ENCODE peak calls at places on chromosomes 2 and 18, in ten cellular contexts. One of them, this sample, is unnamed.
A peak's percentile ranks its signal among the peaks of the same experiment; 100 is the strongest.

GRCh38 chr2:148132400-148132799 is 111.5 kb downstream of the MBD5 start:
- DNase-seq in breast epithelium: no peak
- DNase-seq in CD8-positive, alpha-beta T cell: no peak
- DNase-seq in astrocyte of the cerebellum: peak; percentile 9
- DNase-seq in cardiac fibroblast: peak; percentile 47
- DNase-seq in BE2C: no peak
- DNase-seq in pancreas: no peak
- DNase-seq in WTC11: no peak
- DNase-seq in fibroblast of the aortic adventitia: peak; percentile 78
- DNase-seq in fibroblast of lung: peak; percentile 72
- DNase-seq in this sample: no peak

GRCh38 chr2:114922076-114922475 is 479.6 kb downstream of the DPP10 start:
- DNase-seq in BE2C: no peak
- DNase-seq in WTC11: no peak
- DNase-seq in astrocyte of the cerebellum: no peak
- DNase-seq in fibroblast of lung: no peak
- DNase-seq in pancreas: no peak
- DNase-seq in fibroblast of the aortic adventitia: no peak
- DNase-seq in cardiac fibroblast: no peak
- DNase-seq in CD8-positive, alpha-beta T cell: no peak
- DNase-seq in breast epithelium: no peak
- DNase-seq in this sample: no peak

GRCh38 chr2:187590175-187590574 is 35.9 kb upstream of the TFPI start:
- DNase-seq in fibroblast of the aortic adventitia: no peak
- DNase-seq in cardiac fibroblast: no peak
- DNase-seq in astrocyte of the cerebellum: no peak
- DNase-seq in BE2C: no peak
- DNase-seq in fibroblast of lung: no peak
- DNase-seq in breast epithelium: no peak
- DNase-seq in WTC11: no peak
- DNase-seq in pancreas: no peak
- DNase-seq in CD8-positive, alpha-beta T cell: no peak
- DNase-seq in this sample: no peak

GRCh38 chr2:17869128-17869527 is 9.3 kb upstream of the KCNS3 start:
- DNase-seq in BE2C: no peak
- DNase-seq in fibroblast of the aortic adventitia: no peak
- DNase-seq in pancreas: no peak
- DNase-seq in fibroblast of lung: peak; percentile 20
- DNase-seq in WTC11: no peak
- DNase-seq in cardiac fibroblast: no peak
- DNase-seq in CD8-positive, alpha-beta T cell: no peak
- DNase-seq in astrocyte of the cerebellum: no peak
- DNase-seq in breast epithelium: no peak
- DNase-seq in this sample: no peak

GRCh38 chr2:14401838-14402237 is 230.7 kb upstream of the LRATD1 start:
- DNase-seq in CD8-positive, alpha-beta T cell: no peak
- DNase-seq in astrocyte of the cerebellum: no peak
- DNase-seq in WTC11: peak; percentile 50
- DNase-seq in fibroblast of the aortic adventitia: no peak
- DNase-seq in pancreas: no peak
- DNase-seq in cardiac fibroblast: no peak
- DNase-seq in breast epithelium: no peak
- DNase-seq in fibroblast of lung: no peak
- DNase-seq in BE2C: no peak
- DNase-seq in this sample: no peak

GRCh38 chr2:231720971-231721640 is 12.8 kb downstream of the PTMA start:
- DNase-seq in pancreas: no peak
- DNase-seq in breast epithelium: no peak
- DNase-seq in CD8-positive, alpha-beta T cell: no peak
- DNase-seq in BE2C: no peak
- DNase-seq in astrocyte of the cerebellum: no peak
- DNase-seq in WTC11: no peak
- DNase-seq in fibroblast of the aortic adventitia: no peak
- DNase-seq in cardiac fibroblast: no peak
- DNase-seq in fibroblast of lung: no peak
- DNase-seq in this sample: no peak

GRCh38 chr2:26292646-26293045 is 47.9 kb downstream of the HADHB start:
- DNase-seq in pancreas: no peak
- DNase-seq in WTC11: no peak
- DNase-seq in CD8-positive, alpha-beta T cell: no peak
- DNase-seq in fibroblast of lung: peak; percentile 28
- DNase-seq in cardiac fibroblast: peak; percentile 37
- DNase-seq in BE2C: no peak
- DNase-seq in fibroblast of the aortic adventitia: peak; percentile 21
- DNase-seq in astrocyte of the cerebellum: no peak
- DNase-seq in breast epithelium: no peak
- DNase-seq in this sample: no peak

GRCh38 chr2:73301636-73302035 is 8.3 kb upstream of the EGR4 start:
- DNase-seq in fibroblast of the aortic adventitia: no peak
- DNase-seq in fibroblast of lung: no peak
- DNase-seq in cardiac fibroblast: no peak
- DNase-seq in CD8-positive, alpha-beta T cell: no peak
- DNase-seq in WTC11: no peak
- DNase-seq in breast epithelium: no peak
- DNase-seq in astrocyte of the cerebellum: no peak
- DNase-seq in pancreas: no peak
- DNase-seq in BE2C: no peak
- DNase-seq in this sample: no peak

GRCh38 chr2:122078451-122078850 is 323.0 kb downstream of the TSN start:
- DNase-seq in breast epithelium: no peak
- DNase-seq in pancreas: no peak
- DNase-seq in CD8-positive, alpha-beta T cell: no peak
- DNase-seq in fibroblast of lung: no peak
- DNase-seq in cardiac fibroblast: peak; percentile 66
- DNase-seq in BE2C: no peak
- DNase-seq in astrocyte of the cerebellum: no peak
- DNase-seq in fibroblast of the aortic adventitia: no peak
- DNase-seq in WTC11: no peak
- DNase-seq in this sample: no peak

GRCh38 chr2:170212625-170213280 is 34.8 kb downstream of the MYO3B start:
- DNase-seq in breast epithelium: no peak
- DNase-seq in cardiac fibroblast: no peak
- DNase-seq in fibroblast of lung: no peak
- DNase-seq in WTC11: no peak
- DNase-seq in fibroblast of the aortic adventitia: no peak
- DNase-seq in CD8-positive, alpha-beta T cell: no peak
- DNase-seq in astrocyte of the cerebellum: no peak
- DNase-seq in pancreas: no peak
- DNase-seq in BE2C: no peak
- DNase-seq in this sample: no peak

GRCh38 chr2:208186921-208187320 is 2.9 kb downstream of the C2orf80 start:
- DNase-seq in cardiac fibroblast: no peak
- DNase-seq in BE2C: no peak
- DNase-seq in CD8-positive, alpha-beta T cell: no peak
- DNase-seq in astrocyte of the cerebellum: no peak
- DNase-seq in breast epithelium: no peak
- DNase-seq in fibroblast of lung: no peak
- DNase-seq in WTC11: no peak
- DNase-seq in pancreas: no peak
- DNase-seq in fibroblast of the aortic adventitia: no peak
- DNase-seq in this sample: no peak

GRCh38 chr2:174577967-174578589 is 19.5 kb downstream of the WIPF1 start:
- DNase-seq in astrocyte of the cerebellum: no peak
- DNase-seq in fibroblast of the aortic adventitia: peak; percentile 78
- DNase-seq in pancreas: no peak
- DNase-seq in cardiac fibroblast: peak; percentile 77
- DNase-seq in breast epithelium: no peak
- DNase-seq in WTC11: no peak
- DNase-seq in fibroblast of lung: peak; percentile 78
- DNase-seq in BE2C: peak; percentile 17
- DNase-seq in CD8-positive, alpha-beta T cell: no peak
- DNase-seq in this sample: no peak

GRCh38 chr2:217993817-217994459 is 8.9 kb downstream of the TNS1 start:
- DNase-seq in astrocyte of the cerebellum: no peak
- DNase-seq in pancreas: peak; percentile 93
- DNase-seq in fibroblast of the aortic adventitia: peak; percentile 65
- DNase-seq in cardiac fibroblast: peak; percentile 51
- DNase-seq in WTC11: peak; percentile 85
- DNase-seq in BE2C: peak; percentile 82
- DNase-seq in breast epithelium: no peak
- DNase-seq in CD8-positive, alpha-beta T cell: peak; percentile 32
- DNase-seq in fibroblast of lung: peak; percentile 37
- DNase-seq in this sample: peak; percentile 88

GRCh38 chr18:74496508-74497307 is 545 bp downstream of the CNDP2 start:
- DNase-seq in breast epithelium: peak; percentile 64
- DNase-seq in BE2C: peak; percentile 58
- DNase-seq in WTC11: peak; percentile 59
- DNase-seq in astrocyte of the cerebellum: no peak
- DNase-seq in cardiac fibroblast: peak; percentile 59
- DNase-seq in CD8-positive, alpha-beta T cell: peak; percentile 11
- DNase-seq in pancreas: no peak
- DNase-seq in fibroblast of lung: peak; percentile 39
- DNase-seq in fibroblast of the aortic adventitia: peak; percentile 52
- DNase-seq in this sample: peak; percentile 83
- TF ChIP-seq CTCF in breast epithelium: no peak
- TF ChIP-seq CTCF in BE2C: no peak
- TF ChIP-seq CTCF in WTC11: no peak
- TF ChIP-seq CTCF in astrocyte of the cerebellum: no peak
- TF ChIP-seq CTCF in cardiac fibroblast: peak; percentile 15
- TF ChIP-seq CTCF in CD8-positive, alpha-beta T cell: no peak
- TF ChIP-seq CTCF in pancreas: no peak
- TF ChIP-seq CTCF in fibroblast of lung: no peak
- TF ChIP-seq CTCF in fibroblast of the aortic adventitia: peak; percentile 28
- TF ChIP-seq CTCF in this sample: peak; percentile 26

GRCh38 chr2:219886615-219887014 is 259.2 kb downstream of the SLC4A3 start:
- DNase-seq in cardiac fibroblast: no peak
- DNase-seq in CD8-positive, alpha-beta T cell: no peak
- DNase-seq in WTC11: no peak
- DNase-seq in fibroblast of lung: no peak
- DNase-seq in breast epithelium: no peak
- DNase-seq in BE2C: no peak
- DNase-seq in pancreas: no peak
- DNase-seq in fibroblast of the aortic adventitia: no peak
- DNase-seq in astrocyte of the cerebellum: no peak
- DNase-seq in this sample: no peak
- TF ChIP-seq CTCF in cardiac fibroblast: no peak
- TF ChIP-seq CTCF in CD8-positive, alpha-beta T cell: no peak
- TF ChIP-seq CTCF in WTC11: no peak
- TF ChIP-seq CTCF in fibroblast of lung: peak; percentile 13
- TF ChIP-seq CTCF in breast epithelium: no peak
- TF ChIP-seq CTCF in BE2C: no peak
- TF ChIP-seq CTCF in pancreas: no peak
- TF ChIP-seq CTCF in fibroblast of the aortic adventitia: no peak
- TF ChIP-seq CTCF in astrocyte of the cerebellum: peak; percentile 16
- TF ChIP-seq CTCF in this sample: no peak

DNA sequence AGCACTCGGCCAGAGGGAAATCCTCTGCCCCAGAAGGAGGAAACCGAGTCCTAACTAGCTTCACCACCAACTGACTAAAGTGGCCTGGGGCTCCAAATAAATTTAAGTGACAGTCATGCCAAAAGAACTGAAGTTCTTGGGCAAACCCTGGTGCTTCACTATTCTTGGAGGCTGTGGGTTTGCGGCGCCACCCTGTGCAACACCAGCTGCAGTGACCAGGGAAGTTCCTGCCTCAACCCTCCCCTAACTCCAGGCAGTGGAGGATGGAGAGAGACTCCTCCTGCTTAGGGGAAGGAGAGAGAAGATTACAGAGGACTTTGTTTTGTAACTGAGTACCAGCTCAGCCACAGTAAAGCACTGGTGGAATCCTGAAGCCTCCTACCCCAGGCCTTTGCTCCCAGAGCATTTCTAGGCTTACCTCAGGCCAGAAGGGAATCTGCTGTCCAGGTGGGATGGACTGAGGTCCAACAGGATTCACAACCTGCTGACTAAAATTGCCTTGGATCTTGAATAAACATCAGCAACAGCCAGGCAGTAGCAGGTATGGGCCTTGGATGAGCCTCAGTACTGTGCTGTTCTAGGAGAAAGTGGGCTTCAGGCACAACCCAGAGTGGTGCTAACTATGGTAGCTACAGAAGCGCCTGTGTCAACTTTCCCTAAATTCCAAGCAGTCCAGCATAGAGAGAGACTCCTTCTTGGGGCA is 29.4 kb upstream of the BMP10 start:
- DNase-seq in WTC11: no peak
- DNase-seq in fibroblast of lung: no peak
- DNase-seq in pancreas: no peak
- DNase-seq in cardiac fibroblast: no peak
- DNase-seq in CD8-positive, alpha-beta T cell: no peak
- DNase-seq in BE2C: no peak
- DNase-seq in astrocyte of the cerebellum: no peak
- DNase-seq in fibroblast of the aortic adventitia: no peak
- DNase-seq in breast epithelium: no peak
- DNase-seq in this sample: no peak
- TF ChIP-seq CTCF in WTC11: no peak
- TF ChIP-seq CTCF in fibroblast of lung: no peak
- TF ChIP-seq CTCF in pancreas: no peak
- TF ChIP-seq CTCF in cardiac fibroblast: no peak
- TF ChIP-seq CTCF in CD8-positive, alpha-beta T cell: no peak
- TF ChIP-seq CTCF in BE2C: no peak
- TF ChIP-seq CTCF in astrocyte of the cerebellum: no peak
- TF ChIP-seq CTCF in fibroblast of the aortic adventitia: peak; percentile 10
- TF ChIP-seq CTCF in breast epithelium: no peak
- TF ChIP-seq CTCF in this sample: no peak

DNA sequence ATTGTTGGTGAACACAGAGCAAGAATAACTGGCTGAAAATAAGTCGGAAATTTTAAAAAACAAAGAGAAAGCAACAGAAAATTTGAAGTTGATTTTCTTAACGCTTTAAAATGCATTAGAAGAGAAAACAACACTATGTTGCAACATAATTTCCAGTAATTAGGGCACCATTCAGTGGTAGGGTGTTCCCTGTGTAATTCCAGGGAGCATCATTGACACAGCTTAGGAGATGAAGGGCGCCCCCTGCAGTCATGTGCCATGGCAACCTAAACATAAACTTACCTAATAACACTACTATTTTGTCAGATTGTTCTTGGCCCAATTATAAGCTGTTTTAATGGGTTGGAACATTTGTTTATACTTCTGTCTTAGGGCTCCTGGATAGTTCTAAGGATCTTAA is 99.6 kb downstream of the DTNA start:
- DNase-seq in CD8-positive, alpha-beta T cell: no peak
- DNase-seq in BE2C: peak; percentile 30
- DNase-seq in breast epithelium: no peak
- DNase-seq in WTC11: peak; percentile 75
- DNase-seq in pancreas: peak; percentile 65
- DNase-seq in fibroblast of lung: peak; percentile 63
- DNase-seq in cardiac fibroblast: peak; percentile 72
- DNase-seq in fibroblast of the aortic adventitia: peak; percentile 46
- DNase-seq in astrocyte of the cerebellum: no peak
- DNase-seq in this sample: peak; percentile 51
- TF ChIP-seq CTCF in CD8-positive, alpha-beta T cell: no peak
- TF ChIP-seq CTCF in BE2C: peak; percentile 42
- TF ChIP-seq CTCF in breast epithelium: peak; percentile 13
- TF ChIP-seq CTCF in WTC11: peak; percentile 65
- TF ChIP-seq CTCF in pancreas: peak; percentile 16
- TF ChIP-seq CTCF in fibroblast of lung: peak; percentile 68
- TF ChIP-seq CTCF in cardiac fibroblast: peak; percentile 63
- TF ChIP-seq CTCF in fibroblast of the aortic adventitia: peak; percentile 42
- TF ChIP-seq CTCF in astrocyte of the cerebellum: peak; percentile 42
- TF ChIP-seq CTCF in this sample: peak; percentile 34

GRCh38 chr2:64394174-64394573 is 59.8 kb upstream of the LGALSL start:
- DNase-seq in CD8-positive, alpha-beta T cell: no peak
- DNase-seq in WTC11: no peak
- DNase-seq in fibroblast of lung: no peak
- DNase-seq in pancreas: no peak
- DNase-seq in astrocyte of the cerebellum: no peak
- DNase-seq in fibroblast of the aortic adventitia: no peak
- DNase-seq in cardiac fibroblast: no peak
- DNase-seq in BE2C: no peak
- DNase-seq in breast epithelium: no peak
- DNase-seq in this sample: no peak
- TF ChIP-seq CTCF in CD8-positive, alpha-beta T cell: no peak
- TF ChIP-seq CTCF in WTC11: no peak
- TF ChIP-seq CTCF in fibroblast of lung: no peak
- TF ChIP-seq CTCF in pancreas: no peak
- TF ChIP-seq CTCF in astrocyte of the cerebellum: no peak
- TF ChIP-seq CTCF in fibroblast of the aortic adventitia: no peak
- TF ChIP-seq CTCF in cardiac fibroblast: no peak
- TF ChIP-seq CTCF in BE2C: no peak
- TF ChIP-seq CTCF in breast epithelium: no peak
- TF ChIP-seq CTCF in this sample: no peak